ENCODE peak calls at places on chromosomes 16 and 17, in nine cellular contexts. One of them, this sample, is unnamed.

GRCh38 chr17:69602969-69603368 is 188.5 kb downstream of the MAP2K6 start:
- DNase-seq in cardiac fibroblast: no peak
- DNase-seq in CD4-positive, alpha-beta T cell: no peak
- DNase-seq in HFFc6: no peak
- DNase-seq in heart right ventricle: no peak
- DNase-seq in Peyer's patch: no peak
- DNase-seq in AG04450: no peak
- DNase-seq in endothelial cell: no peak
- DNase-seq in astrocyte of the spinal cord: peak
- DNase-seq in this sample: no peak

GRCh38 chr16:49492090-49492801 is 118.6 kb downstream of the C16orf78 start:
- DNase-seq in heart right ventricle: peak
- DNase-seq in astrocyte of the spinal cord: peak
- DNase-seq in Peyer's patch: peak
- DNase-seq in cardiac fibroblast: peak
- DNase-seq in CD4-positive, alpha-beta T cell: peak
- DNase-seq in endothelial cell: peak
- DNase-seq in AG04450: no peak
- DNase-seq in HFFc6: no peak
- DNase-seq in this sample: no peak

GRCh38 chr17:4599505-4600281 is 15.4 kb downstream of the SMTNL2 start:
- DNase-seq in heart right ventricle: peak
- DNase-seq in AG04450: no peak
- DNase-seq in endothelial cell: peak
- DNase-seq in cardiac fibroblast: no peak
- DNase-seq in CD4-positive, alpha-beta T cell: no peak
- DNase-seq in HFFc6: no peak
- DNase-seq in astrocyte of the spinal cord: peak
- DNase-seq in Peyer's patch: no peak
- DNase-seq in this sample: no peak

GRCh38 chr16:870856-871561 is 70.5 kb upstream of the GNG13 start:
- DNase-seq in heart right ventricle: peak
- DNase-seq in CD4-positive, alpha-beta T cell: no peak
- DNase-seq in Peyer's patch: no peak
- DNase-seq in cardiac fibroblast: no peak
- DNase-seq in AG04450: no peak
- DNase-seq in HFFc6: no peak
- DNase-seq in astrocyte of the spinal cord: no peak
- DNase-seq in endothelial cell: no peak
- DNase-seq in this sample: no peak

GRCh38 chr17:37019117-37019744 is 70.5 kb downstream of the AATF start:
- DNase-seq in heart right ventricle: no peak
- DNase-seq in cardiac fibroblast: no peak
- DNase-seq in astrocyte of the spinal cord: no peak
- DNase-seq in endothelial cell: no peak
- DNase-seq in HFFc6: no peak
- DNase-seq in AG04450: no peak
- DNase-seq in CD4-positive, alpha-beta T cell: no peak
- DNase-seq in Peyer's patch: no peak
- DNase-seq in this sample: no peak

GRCh38 chr16:55257971-55258613 is 65.9 kb upstream of the IRX6 start:
- DNase-seq in heart right ventricle: peak
- DNase-seq in CD4-positive, alpha-beta T cell: peak
- DNase-seq in AG04450: no peak
- DNase-seq in endothelial cell: peak
- DNase-seq in HFFc6: no peak
- DNase-seq in astrocyte of the spinal cord: peak
- DNase-seq in Peyer's patch: peak
- DNase-seq in cardiac fibroblast: peak
- DNase-seq in this sample: peak

GRCh38 chr16:11082860-11083388 is 138.6 kb downstream of the CLEC16A start:
- DNase-seq in astrocyte of the spinal cord: no peak
- DNase-seq in endothelial cell: no peak
- DNase-seq in Peyer's patch: no peak
- DNase-seq in cardiac fibroblast: no peak
- DNase-seq in HFFc6: no peak
- DNase-seq in AG04450: no peak
- DNase-seq in CD4-positive, alpha-beta T cell: no peak
- DNase-seq in heart right ventricle: no peak
- DNase-seq in this sample: no peak

GRCh38 chr17:57965521-57966160 is 10.4 kb upstream of the CUEDC1 start:
- DNase-seq in Peyer's patch: no peak
- DNase-seq in heart right ventricle: no peak
- DNase-seq in HFFc6: no peak
- DNase-seq in endothelial cell: no peak
- DNase-seq in AG04450: no peak
- DNase-seq in cardiac fibroblast: no peak
- DNase-seq in CD4-positive, alpha-beta T cell: no peak
- DNase-seq in astrocyte of the spinal cord: no peak
- DNase-seq in this sample: no peak

GRCh38 chr16:77220427-77220826 is 21.2 kb downstream of the SYCE1L start:
- DNase-seq in HFFc6: no peak
- DNase-seq in AG04450: no peak
- DNase-seq in astrocyte of the spinal cord: no peak
- DNase-seq in Peyer's patch: no peak
- DNase-seq in CD4-positive, alpha-beta T cell: no peak
- DNase-seq in heart right ventricle: no peak
- DNase-seq in cardiac fibroblast: peak
- DNase-seq in endothelial cell: no peak
- DNase-seq in this sample: no peak

GRCh38 chr16:77225182-77225581 is 26.0 kb downstream of the SYCE1L start:
- DNase-seq in AG04450: no peak
- DNase-seq in Peyer's patch: no peak
- DNase-seq in cardiac fibroblast: no peak
- DNase-seq in CD4-positive, alpha-beta T cell: no peak
- DNase-seq in astrocyte of the spinal cord: no peak
- DNase-seq in HFFc6: no peak
- DNase-seq in endothelial cell: no peak
- DNase-seq in heart right ventricle: no peak
- DNase-seq in this sample: no peak

GRCh38 chr16:77219437-77219836 is 20.2 kb downstream of the SYCE1L start:
- DNase-seq in cardiac fibroblast: no peak
- DNase-seq in HFFc6: no peak
- DNase-seq in astrocyte of the spinal cord: no peak
- DNase-seq in Peyer's patch: no peak
- DNase-seq in heart right ventricle: no peak
- DNase-seq in endothelial cell: no peak
- DNase-seq in CD4-positive, alpha-beta T cell: no peak
- DNase-seq in AG04450: no peak
- DNase-seq in this sample: no peak

GRCh38 chr16:77221482-77221881 is 22.3 kb downstream of the SYCE1L start:
- DNase-seq in heart right ventricle: no peak
- DNase-seq in Peyer's patch: no peak
- DNase-seq in cardiac fibroblast: peak
- DNase-seq in CD4-positive, alpha-beta T cell: no peak
- DNase-seq in HFFc6: no peak
- DNase-seq in AG04450: no peak
- DNase-seq in astrocyte of the spinal cord: no peak
- DNase-seq in endothelial cell: no peak
- DNase-seq in this sample: peak

DNA sequence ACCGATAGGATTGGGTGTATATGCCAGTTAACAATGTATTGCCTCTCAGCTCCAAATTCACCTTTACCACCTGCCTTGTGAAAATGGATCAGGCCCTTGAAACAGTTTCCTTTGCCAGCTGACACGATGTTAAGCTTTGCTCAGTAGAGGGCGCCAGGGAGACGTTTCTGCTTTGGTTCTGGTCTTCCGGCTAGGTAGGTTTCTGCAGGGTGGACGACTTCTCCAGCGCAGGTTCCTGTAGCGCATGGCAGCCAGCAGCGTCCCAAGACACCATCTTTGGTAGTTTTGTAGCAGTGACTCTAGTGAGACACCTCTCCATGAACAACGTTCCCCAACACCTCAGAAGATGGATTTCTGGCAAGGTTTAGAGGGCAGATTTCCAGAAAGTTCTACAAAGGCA is 24.0 kb downstream of the SYCE1L start:
- DNase-seq in CD4-positive, alpha-beta T cell: no peak
- DNase-seq in HFFc6: no peak
- DNase-seq in Peyer's patch: no peak
- DNase-seq in astrocyte of the spinal cord: no peak
- DNase-seq in cardiac fibroblast: no peak
- DNase-seq in heart right ventricle: no peak
- DNase-seq in AG04450: no peak
- DNase-seq in endothelial cell: peak
- DNase-seq in this sample: no peak
- TF ChIP-seq CTCF in CD4-positive, alpha-beta T cell: no peak
- TF ChIP-seq CTCF in HFFc6: peak
- TF ChIP-seq CTCF in Peyer's patch: no peak
- TF ChIP-seq CTCF in astrocyte of the spinal cord: peak
- TF ChIP-seq CTCF in cardiac fibroblast: peak
- TF ChIP-seq CTCF in heart right ventricle: peak
- TF ChIP-seq CTCF in AG04450: peak
- TF ChIP-seq CTCF in endothelial cell: peak
- TF ChIP-seq CTCF in this sample: peak

GRCh38 chr17:60637683-60638082 is 37.7 kb downstream of the PPM1D start:
- DNase-seq in cardiac fibroblast: no peak
- DNase-seq in AG04450: no peak
- DNase-seq in HFFc6: no peak
- DNase-seq in astrocyte of the spinal cord: no peak
- DNase-seq in endothelial cell: no peak
- DNase-seq in Peyer's patch: no peak
- DNase-seq in CD4-positive, alpha-beta T cell: no peak
- DNase-seq in heart right ventricle: no peak
- DNase-seq in this sample: no peak

GRCh38 chr17:60641810-60642220 is 35.8 kb upstream of the BCAS3 start:
- DNase-seq in Peyer's patch: no peak
- DNase-seq in endothelial cell: peak
- DNase-seq in HFFc6: peak
- DNase-seq in CD4-positive, alpha-beta T cell: peak
- DNase-seq in heart right ventricle: no peak
- DNase-seq in AG04450: peak
- DNase-seq in cardiac fibroblast: peak
- DNase-seq in astrocyte of the spinal cord: peak
- DNase-seq in this sample: peak

GRCh38 chr17:60640503-60640902 is 37.1 kb upstream of the BCAS3 start:
- DNase-seq in Peyer's patch: no peak
- DNase-seq in AG04450: no peak
- DNase-seq in CD4-positive, alpha-beta T cell: no peak
- DNase-seq in endothelial cell: no peak
- DNase-seq in HFFc6: peak
- DNase-seq in astrocyte of the spinal cord: no peak
- DNase-seq in heart right ventricle: no peak
- DNase-seq in cardiac fibroblast: peak
- DNase-seq in this sample: peak

GRCh38 chr17:60641126-60641525 is 36.5 kb upstream of the BCAS3 start:
- DNase-seq in endothelial cell: no peak
- DNase-seq in cardiac fibroblast: no peak
- DNase-seq in CD4-positive, alpha-beta T cell: no peak
- DNase-seq in AG04450: no peak
- DNase-seq in astrocyte of the spinal cord: no peak
- DNase-seq in Peyer's patch: no peak
- DNase-seq in HFFc6: peak
- DNase-seq in heart right ventricle: no peak
- DNase-seq in this sample: peak

GRCh38 chr17:60639019-60639330 is 38.7 kb upstream of the BCAS3 start:
- DNase-seq in HFFc6: no peak
- DNase-seq in CD4-positive, alpha-beta T cell: no peak
- DNase-seq in endothelial cell: no peak
- DNase-seq in heart right ventricle: no peak
- DNase-seq in AG04450: no peak
- DNase-seq in cardiac fibroblast: no peak
- DNase-seq in astrocyte of the spinal cord: no peak
- DNase-seq in Peyer's patch: no peak
- DNase-seq in this sample: no peak
- TF ChIP-seq CTCF in HFFc6: peak
- TF ChIP-seq CTCF in CD4-positive, alpha-beta T cell: no peak
- TF ChIP-seq CTCF in endothelial cell: peak
- TF ChIP-seq CTCF in heart right ventricle: no peak
- TF ChIP-seq CTCF in AG04450: no peak
- TF ChIP-seq CTCF in cardiac fibroblast: no peak
- TF ChIP-seq CTCF in astrocyte of the spinal cord: no peak
- TF ChIP-seq CTCF in Peyer's patch: no peak
- TF ChIP-seq CTCF in this sample: no peak

DNA sequence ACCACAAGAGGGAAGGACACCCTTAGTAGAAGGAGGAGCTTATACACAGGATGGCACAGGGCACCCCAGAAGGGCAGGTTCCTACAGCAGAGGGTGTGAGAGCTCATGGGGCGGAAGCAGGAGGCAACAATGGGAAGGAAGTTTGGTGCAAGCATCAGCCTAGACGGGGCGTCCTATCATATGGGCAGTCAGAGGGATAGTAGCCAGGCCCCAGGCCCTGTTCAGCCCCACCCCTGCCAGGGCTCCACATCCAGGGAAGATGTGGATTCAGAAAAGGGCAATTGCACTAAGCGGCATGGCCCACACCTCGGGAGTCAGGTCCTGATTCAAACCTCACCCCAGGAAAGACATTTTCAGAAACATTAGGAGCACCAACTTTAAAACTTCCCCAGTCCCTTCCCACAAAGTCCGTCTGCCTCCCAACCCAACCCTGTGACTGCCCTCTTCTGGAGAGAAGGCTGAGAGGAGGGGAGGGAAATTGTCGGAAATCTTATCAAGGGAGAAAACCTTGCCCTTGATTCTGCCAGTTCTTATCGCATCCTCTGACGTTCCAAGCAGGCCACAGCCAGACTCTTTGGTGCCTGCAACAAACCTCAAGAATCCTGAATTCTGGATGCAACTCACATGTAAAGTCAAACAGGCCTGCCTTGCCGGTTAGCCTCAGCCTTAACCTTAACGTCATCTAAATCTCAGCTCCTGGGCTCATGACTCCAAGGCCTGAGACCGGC is 198.8 kb upstream of the CDH5 start:
- DNase-seq in HFFc6: no peak
- DNase-seq in endothelial cell: no peak
- DNase-seq in AG04450: no peak
- DNase-seq in CD4-positive, alpha-beta T cell: no peak
- DNase-seq in cardiac fibroblast: no peak
- DNase-seq in astrocyte of the spinal cord: no peak
- DNase-seq in Peyer's patch: no peak
- DNase-seq in heart right ventricle: no peak
- DNase-seq in this sample: no peak
- TF ChIP-seq CTCF in HFFc6: peak
- TF ChIP-seq CTCF in endothelial cell: no peak
- TF ChIP-seq CTCF in AG04450: peak
- TF ChIP-seq CTCF in CD4-positive, alpha-beta T cell: no peak
- TF ChIP-seq CTCF in cardiac fibroblast: peak
- TF ChIP-seq CTCF in astrocyte of the spinal cord: peak
- TF ChIP-seq CTCF in Peyer's patch: no peak
- TF ChIP-seq CTCF in heart right ventricle: no peak
- TF ChIP-seq CTCF in this sample: peak

DNA sequence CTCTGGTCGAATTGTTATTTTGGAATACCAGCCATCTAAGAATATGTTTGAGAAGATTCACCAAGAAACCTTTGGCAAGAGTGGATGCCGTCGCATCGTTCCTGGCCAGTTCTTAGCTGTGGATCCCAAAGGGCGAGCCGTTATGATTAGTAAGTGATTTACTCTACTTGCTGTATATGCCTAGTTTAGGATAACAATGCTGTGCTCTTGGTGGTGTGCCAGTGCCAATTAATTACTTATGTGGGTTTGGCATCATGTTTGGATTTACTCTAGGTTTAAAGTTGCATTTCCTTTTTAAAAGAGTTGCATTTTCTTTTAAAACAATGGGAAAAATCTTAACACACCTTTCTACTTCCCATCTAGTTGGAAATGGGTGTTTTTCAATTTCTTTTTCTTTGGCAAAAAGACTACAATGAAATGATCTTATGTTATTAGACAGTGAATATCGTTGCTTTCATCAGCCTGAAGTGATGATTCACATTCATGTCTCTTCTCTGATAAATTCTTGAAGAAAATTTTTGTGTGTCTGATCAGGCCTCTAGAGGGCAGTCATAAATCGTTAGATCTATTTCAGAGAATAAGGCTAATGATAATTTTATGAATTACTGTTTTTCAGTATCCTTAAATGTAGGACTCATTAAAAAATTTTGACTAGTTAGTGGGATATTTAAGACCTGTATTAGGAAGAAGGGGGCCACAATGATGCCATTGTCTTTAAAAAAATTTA is 5.6 kb downstream of the SF3B3 start:
- DNase-seq in heart right ventricle: no peak
- DNase-seq in AG04450: no peak
- DNase-seq in CD4-positive, alpha-beta T cell: no peak
- DNase-seq in cardiac fibroblast: peak
- DNase-seq in endothelial cell: no peak
- DNase-seq in astrocyte of the spinal cord: peak
- DNase-seq in HFFc6: peak
- DNase-seq in Peyer's patch: no peak
- DNase-seq in this sample: peak
- TF ChIP-seq CTCF in heart right ventricle: peak
- TF ChIP-seq CTCF in AG04450: peak
- TF ChIP-seq CTCF in CD4-positive, alpha-beta T cell: peak
- TF ChIP-seq CTCF in cardiac fibroblast: peak
- TF ChIP-seq CTCF in endothelial cell: peak
- TF ChIP-seq CTCF in astrocyte of the spinal cord: peak
- TF ChIP-seq CTCF in HFFc6: peak
- TF ChIP-seq CTCF in Peyer's patch: peak
- TF ChIP-seq CTCF in this sample: peak

This sample was measured in AG10803.